ENCODE peak calls at places on chromosomes 11 and 22, in nine cellular contexts. U is head of caudate nucleus; G is coronary artery; E is left cardiac atrium; X is substantia nigra; Z is bronchial epithelial cell; O is GM04503; C is ecto neural progenitor cell; M is stimulated activated CD4-positive, alpha-beta T cell treated with anti-CD3 and anti-CD28 coated beads, Interleukin-1b, Interleukin-23, amount 100 ng/mL, for 1 hour. F is an unnamed sample.

GRCh38 chr11:62427630-62428233 is 8.9 kb downstream of the SCGB1A1 start:
- DNase-seq in U (no peak), G (no peak), E (no peak), X (no peak), Z (peak; percentile 13), O (peak; percentile 58), C (no peak), M (no peak), F (no peak)

GRCh38 chr11:18540207-18541009 is 13.7 kb upstream of the TSG101 start:
- DNase-seq in U (no peak), G (no peak), E (no peak), X (no peak), Z (peak; percentile 46), O (no peak), C (no peak), M (no peak), F (no peak)

GRCh38 chr11:132335311-132335710 is 964.9 kb downstream of the NTM start:
- DNase-seq in U (no peak), G (no peak), E (no peak), X (no peak), Z (no peak), O (no peak), C (no peak), M (no peak), F (no peak)

GRCh38 chr22:33922268-33922667 is 2.0 kb upstream of the LARGE1 start:
- DNase-seq in U (peak; percentile 43), G (no peak), E (peak; percentile 30), X (no peak), Z (no peak), O (no peak), C (peak; percentile 81), M (no peak), F (no peak)

GRCh38 chr11:122162095-122162494 is 46.1 kb upstream of the BLID start:
- DNase-seq in U (no peak), G (no peak), E (no peak), X (no peak), Z (peak; percentile 77), O (no peak), C (no peak), M (no peak), F (no peak)

GRCh38 chr11:20355221-20356219 is 8.0 kb upstream of the HTATIP2 start:
- DNase-seq in U (no peak), G (no peak), E (peak; percentile 33), X (no peak), Z (peak; percentile 61), O (no peak), C (no peak), M (no peak), F (no peak)

GRCh38 chr22:25940479-25940878 is 198.5 kb downstream of the MYO18B start:
- DNase-seq in U (no peak), G (no peak), E (no peak), X (no peak), Z (no peak), O (no peak), C (no peak), M (no peak), F (no peak)

GRCh38 chr11:75147191-75147874 is 3.6 kb upstream of the SLCO2B1 start:
- DNase-seq in U (no peak), G (no peak), E (no peak), X (no peak), Z (no peak), O (no peak), C (no peak), M (no peak), F (no peak)

GRCh38 chr22:39808087-39808486 is 85.5 kb downstream of the ENTHD1 start:
- DNase-seq in U (no peak), G (no peak), E (no peak), X (no peak), Z (peak; percentile 11), O (no peak), C (no peak), M (no peak), F (no peak)

GRCh38 chr22:30908051-30908461 is 60.5 kb downstream of the MORC2 start:
- DNase-seq in U (no peak), G (no peak), E (no peak), X (no peak), Z (no peak), O (no peak), C (no peak), M (no peak), F (no peak)

GRCh38 chr11:12683857-12684256 is 9.6 kb downstream of the TEAD1 start:
- DNase-seq in U (no peak), G (no peak), E (no peak), X (no peak), Z (no peak), O (no peak), C (no peak), M (no peak), F (no peak)

GRCh38 chr11:47569646-47570045 is 4.2 kb downstream of the PTPMT1 start:
- DNase-seq in U (no peak), G (no peak), E (no peak), X (no peak), Z (no peak), O (no peak), C (no peak), M (no peak), F (no peak)

GRCh38 chr11:34262601-34263081 is 95.2 kb downstream of the ABTB2 start:
- DNase-seq in U (no peak), G (no peak), E (no peak), X (no peak), Z (no peak), O (no peak), C (no peak), M (no peak), F (no peak)

GRCh38 chr11:443542-444199 is 1.9 kb upstream of the ANO9 start:
- DNase-seq in U (no peak), G (no peak), E (peak; percentile 13), X (no peak), Z (no peak), O (no peak), C (no peak), M (no peak), F (peak; percentile 90)

GRCh38 chr11:69836401-69836800 is 17.2 kb upstream of the FGF3 start:
- DNase-seq in U (no peak), G (no peak), E (no peak), X (no peak), Z (no peak), O (no peak), C (no peak), M (no peak), F (no peak)

GRCh38 chr22:37742374-37743092 is 45.7 kb downstream of the TRIOBP start:
- DNase-seq in U (no peak), G (no peak), E (no peak), X (no peak), Z (peak; percentile 90), O (peak; percentile 62), C (no peak), M (no peak), F (peak; percentile 55)

GRCh38 chr11:35629914-35630313 is 11.7 kb downstream of the FJX1 start:
- DNase-seq in U (no peak), G (no peak), E (no peak), X (no peak), Z (peak; percentile 99), O (peak; percentile 95), C (no peak), M (no peak), F (no peak)

GRCh38 chr11:75626692-75627536 is 41.9 kb downstream of the MAP6 start:
- DNase-seq in U (no peak), G (no peak), E (no peak), X (no peak), Z (peak; percentile 4), O (no peak), C (no peak), M (no peak), F (no peak)

GRCh38 chr11:24324211-24324610 is 172.6 kb upstream of the LUZP2 start:
- DNase-seq in U (no peak), G (no peak), E (no peak), X (no peak), Z (peak; percentile 20), O (peak; percentile 1), C (no peak), M (no peak), F (no peak)

GRCh38 chr11:3126901-3127691 is 38.0 kb downstream of the OSBPL5 start:
- DNase-seq in U (no peak), G (no peak), E (peak; percentile 23), X (no peak), Z (no peak), O (no peak), C (no peak), M (no peak), F (no peak)

GRCh38 chr11:63779044-63779443 is 10.5 kb upstream of the ZFTA start:
- DNase-seq in U (no peak), G (no peak), E (no peak), X (no peak), Z (no peak), O (no peak), C (no peak), M (no peak), F (no peak)

GRCh38 chr11:120630100-120630499 is 118.6 kb downstream of the GRIK4 start:
- DNase-seq in U (no peak), G (no peak), E (no peak), X (no peak), Z (no peak), O (no peak), C (no peak), M (no peak), F (no peak)

GRCh38 chr11:44780940-44781631 is 54.3 kb downstream of the TSPAN18 start:
- DNase-seq in U (no peak), G (peak; percentile 52), E (peak; percentile 70), X (no peak), Z (no peak), O (no peak), C (no peak), M (no peak), F (no peak)

GRCh38 chr22:44284711-44285110 is 28.0 kb downstream of the SHISAL1 start:
- DNase-seq in U (no peak), G (no peak), E (no peak), X (no peak), Z (no peak), O (no peak), C (no peak), M (no peak), F (no peak)

GRCh38 chr22:28025866-28026575 is 107.0 kb upstream of the PITPNB start:
- DNase-seq in U (no peak), G (no peak), E (no peak), X (no peak), Z (no peak), O (no peak), C (no peak), M (no peak), F (no peak)

F was measured in brain pericyte.